ENCODE peak calls at places on chromosomes 4 and X, in five cellular contexts. One of them, this sample, is unnamed.

GRCh38 chr4:26583538-26583864 is 383 bp upstream of the TBC1D19 start:
- DNase-seq in PC-9: no peak
- DNase-seq in fibroblast of mammary gland: no peak
- DNase-seq in fibroblast of lung: no peak
- DNase-seq in body of pancreas: no peak
- DNase-seq in this sample: no peak

GRCh38 chr4:81466841-81467671 is 4.7 kb downstream of the RASGEF1B start:
- DNase-seq in fibroblast of lung: peak
- DNase-seq in body of pancreas: peak
- DNase-seq in PC-9: peak
- DNase-seq in fibroblast of mammary gland: peak
- DNase-seq in this sample: peak

GRCh38 chrX:56600141-56600540 is 36.7 kb downstream of the UBQLN2 start:
- DNase-seq in fibroblast of lung: peak
- DNase-seq in body of pancreas: no peak
- DNase-seq in PC-9: no peak
- DNase-seq in fibroblast of mammary gland: peak
- DNase-seq in this sample: no peak

GRCh38 chrX:37905436-37906147 is 58.2 kb upstream of the DYNLT3 start:
- DNase-seq in fibroblast of lung: peak
- DNase-seq in body of pancreas: peak
- DNase-seq in fibroblast of mammary gland: peak
- DNase-seq in PC-9: no peak
- DNase-seq in this sample: no peak

GRCh38 chr4:186500721-186501304 is 54.6 kb downstream of the MTNR1A start:
- DNase-seq in fibroblast of mammary gland: no peak
- DNase-seq in body of pancreas: no peak
- DNase-seq in PC-9: no peak
- DNase-seq in fibroblast of lung: no peak
- DNase-seq in this sample: no peak

GRCh38 chr4:184756399-184756798 is 22.5 kb upstream of the CENPU start:
- DNase-seq in fibroblast of lung: peak
- DNase-seq in body of pancreas: no peak
- DNase-seq in fibroblast of mammary gland: peak
- DNase-seq in PC-9: no peak
- DNase-seq in this sample: no peak

GRCh38 chr4:91840359-91840758 is 463.4 kb upstream of the GRID2 start:
- DNase-seq in fibroblast of lung: no peak
- DNase-seq in fibroblast of mammary gland: no peak
- DNase-seq in PC-9: no peak
- DNase-seq in body of pancreas: no peak
- DNase-seq in this sample: peak

GRCh38 chrX:96569034-96569433 is 115.6 kb upstream of the DIAPH2 start:
- DNase-seq in PC-9: no peak
- DNase-seq in fibroblast of mammary gland: no peak
- DNase-seq in fibroblast of lung: no peak
- DNase-seq in body of pancreas: no peak
- DNase-seq in this sample: no peak

GRCh38 chr4:40750461-40751258 is 905 bp downstream of the NSUN7 start:
- DNase-seq in fibroblast of mammary gland: no peak
- DNase-seq in fibroblast of lung: peak
- DNase-seq in body of pancreas: peak
- DNase-seq in PC-9: peak
- DNase-seq in this sample: no peak

GRCh38 chr4:3044812-3045499 is 29.4 kb downstream of the HTT-AS start:
- DNase-seq in fibroblast of lung: no peak
- DNase-seq in fibroblast of mammary gland: no peak
- DNase-seq in PC-9: no peak
- DNase-seq in body of pancreas: no peak
- DNase-seq in this sample: no peak

GRCh38 chr4:130288576-130288975 is 1192.6 kb downstream of the C4orf33 start:
- DNase-seq in fibroblast of mammary gland: peak
- DNase-seq in PC-9: no peak
- DNase-seq in fibroblast of lung: no peak
- DNase-seq in body of pancreas: no peak
- DNase-seq in this sample: no peak

GRCh38 chr4:89204624-89205023 is 93.3 kb downstream of the TIGD2 start:
- DNase-seq in fibroblast of lung: peak
- DNase-seq in body of pancreas: no peak
- DNase-seq in fibroblast of mammary gland: peak
- DNase-seq in PC-9: no peak
- DNase-seq in this sample: peak

GRCh38 chr4:96102541-96103018 is 262.7 kb downstream of the PDHA2 start:
- DNase-seq in PC-9: no peak
- DNase-seq in fibroblast of lung: peak
- DNase-seq in body of pancreas: no peak
- DNase-seq in fibroblast of mammary gland: peak
- DNase-seq in this sample: no peak

GRCh38 chrX:119477812-119478232 is 9.6 kb downstream of the SLC25A5 start:
- DNase-seq in PC-9: peak
- DNase-seq in body of pancreas: peak
- DNase-seq in fibroblast of mammary gland: peak
- DNase-seq in fibroblast of lung: peak
- DNase-seq in this sample: no peak

GRCh38 chrX:35726176-35726575 is 72.0 kb upstream of the MAGEB16 start:
- DNase-seq in PC-9: no peak
- DNase-seq in fibroblast of mammary gland: peak
- DNase-seq in fibroblast of lung: peak
- DNase-seq in body of pancreas: peak
- DNase-seq in this sample: peak

GRCh38 chr4:150402968-150403367 is 179.0 kb upstream of the MAB21L2 start:
- DNase-seq in fibroblast of lung: peak
- DNase-seq in fibroblast of mammary gland: no peak
- DNase-seq in PC-9: no peak
- DNase-seq in body of pancreas: peak
- DNase-seq in this sample: no peak

GRCh38 chr4:174702974-174703478 is 126.0 kb downstream of the GLRA3 start:
- DNase-seq in fibroblast of mammary gland: no peak
- DNase-seq in body of pancreas: no peak
- DNase-seq in fibroblast of lung: no peak
- DNase-seq in PC-9: no peak
- DNase-seq in this sample: no peak

GRCh38 chr4:149050840-149051239 is 608.6 kb upstream of the NR3C2 start:
- DNase-seq in body of pancreas: no peak
- DNase-seq in fibroblast of mammary gland: no peak
- DNase-seq in PC-9: no peak
- DNase-seq in fibroblast of lung: no peak
- DNase-seq in this sample: no peak

GRCh38 chrX:150913511-150913910 is 15.0 kb upstream of the CD99L2 start:
- DNase-seq in fibroblast of mammary gland: peak
- DNase-seq in PC-9: no peak
- DNase-seq in fibroblast of lung: peak
- DNase-seq in body of pancreas: no peak
- DNase-seq in this sample: no peak

GRCh38 chr4:121597346-121597934 is 99.3 kb downstream of the ANXA5 start:
- DNase-seq in PC-9: no peak
- DNase-seq in fibroblast of mammary gland: peak
- DNase-seq in body of pancreas: no peak
- DNase-seq in fibroblast of lung: no peak
- DNase-seq in this sample: no peak

GRCh38 chrX:146278381-146278780 is 460.8 kb downstream of the SLITRK2 start:
- DNase-seq in body of pancreas: no peak
- DNase-seq in fibroblast of lung: no peak
- DNase-seq in fibroblast of mammary gland: no peak
- DNase-seq in PC-9: no peak
- DNase-seq in this sample: no peak

GRCh38 chrX:153739754-153740486 is 15.3 kb downstream of the ABCD1 start:
- DNase-seq in PC-9: no peak
- DNase-seq in fibroblast of lung: no peak
- DNase-seq in fibroblast of mammary gland: no peak
- DNase-seq in body of pancreas: no peak
- DNase-seq in this sample: no peak

GRCh38 chrX:108199691-108200090 is 108.1 kb downstream of the ATG4A start:
- DNase-seq in PC-9: peak
- DNase-seq in fibroblast of lung: peak
- DNase-seq in body of pancreas: no peak
- DNase-seq in fibroblast of mammary gland: peak
- DNase-seq in this sample: peak

GRCh38 chrX:2498781-2499302 is 1.9 kb downstream of the DHRSX start:
- DNase-seq in PC-9: no peak
- DNase-seq in body of pancreas: no peak
- DNase-seq in fibroblast of lung: peak
- DNase-seq in fibroblast of mammary gland: peak
- DNase-seq in this sample: no peak

GRCh38 chrX:2499507-2499906 is 1.3 kb downstream of the DHRSX start:
- DNase-seq in body of pancreas: no peak
- DNase-seq in fibroblast of mammary gland: no peak
- DNase-seq in PC-9: no peak
- DNase-seq in fibroblast of lung: no peak
- DNase-seq in this sample: no peak

GRCh38 chrX:2500681-2501151 is at the start of the genes DHRSX and ZBED1:
- DNase-seq in PC-9: no peak
- DNase-seq in fibroblast of lung: peak
- DNase-seq in body of pancreas: no peak
- DNase-seq in fibroblast of mammary gland: no peak
- DNase-seq in this sample: no peak

GRCh38 chrX:2500091-2500680 is 590 bp downstream of the DHRSX start:
- DNase-seq in fibroblast of mammary gland: peak
- DNase-seq in fibroblast of lung: peak
- DNase-seq in body of pancreas: no peak
- DNase-seq in PC-9: no peak
- DNase-seq in this sample: no peak

GRCh38 chrX:2497961-2498780 is 2.6 kb downstream of the DHRSX start:
- DNase-seq in fibroblast of mammary gland: peak
- DNase-seq in fibroblast of lung: peak
- DNase-seq in PC-9: no peak
- DNase-seq in body of pancreas: peak
- DNase-seq in this sample: no peak
- H3K4me3 ChIP-seq in fibroblast of mammary gland: peak
- H3K4me3 ChIP-seq in fibroblast of lung: peak
- H3K4me3 ChIP-seq in PC-9: no peak
- H3K4me3 ChIP-seq in body of pancreas: no peak
- H3K4me3 ChIP-seq in this sample: peak

DNA sequence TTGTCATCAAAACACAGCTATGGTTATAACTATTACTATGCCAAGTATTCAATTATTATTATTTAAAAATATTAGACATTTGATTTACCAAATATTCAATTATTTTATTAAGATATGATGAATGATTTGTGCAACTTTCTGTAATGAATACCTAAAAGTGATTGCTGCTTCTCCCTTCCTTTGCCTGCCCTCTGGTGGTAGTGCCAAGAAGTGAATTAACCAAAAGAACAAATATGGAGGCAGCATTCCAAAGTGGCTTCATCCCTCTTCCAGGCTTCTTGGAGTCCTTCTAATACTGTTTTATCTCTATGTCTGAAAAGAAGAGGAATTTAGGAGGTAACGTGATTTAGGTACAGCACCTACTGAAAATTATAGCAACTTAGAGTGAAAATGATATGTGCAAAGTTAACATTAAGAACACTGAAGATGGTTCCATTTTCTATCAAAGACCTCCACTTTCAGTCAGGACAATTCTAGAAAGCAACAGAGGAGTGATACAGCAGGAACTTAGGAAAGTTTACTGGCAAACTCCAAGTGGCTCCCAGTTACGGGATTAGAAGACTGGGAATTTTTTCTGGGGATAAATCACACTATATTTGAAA is 43.0 kb downstream of the ENPEP start:
- DNase-seq in PC-9: no peak
- DNase-seq in fibroblast of mammary gland: peak
- DNase-seq in fibroblast of lung: peak
- DNase-seq in body of pancreas: peak
- DNase-seq in this sample: no peak
- TF ChIP-seq CTCF in PC-9: peak
- TF ChIP-seq CTCF in fibroblast of mammary gland: peak
- TF ChIP-seq CTCF in fibroblast of lung: peak
- TF ChIP-seq CTCF in body of pancreas: peak
- TF ChIP-seq CTCF in this sample: peak

GRCh38 chr4:103915224-103915869 is 195.6 kb upstream of the TACR3 start:
- DNase-seq in body of pancreas: no peak
- DNase-seq in fibroblast of mammary gland: peak
- DNase-seq in PC-9: no peak
- DNase-seq in fibroblast of lung: peak
- DNase-seq in this sample: no peak

GRCh38 chr4:103923551-103923950 is 203.8 kb upstream of the TACR3 start:
- DNase-seq in PC-9: no peak
- DNase-seq in fibroblast of lung: no peak
- DNase-seq in body of pancreas: no peak
- DNase-seq in fibroblast of mammary gland: no peak
- DNase-seq in this sample: no peak

DNA sequence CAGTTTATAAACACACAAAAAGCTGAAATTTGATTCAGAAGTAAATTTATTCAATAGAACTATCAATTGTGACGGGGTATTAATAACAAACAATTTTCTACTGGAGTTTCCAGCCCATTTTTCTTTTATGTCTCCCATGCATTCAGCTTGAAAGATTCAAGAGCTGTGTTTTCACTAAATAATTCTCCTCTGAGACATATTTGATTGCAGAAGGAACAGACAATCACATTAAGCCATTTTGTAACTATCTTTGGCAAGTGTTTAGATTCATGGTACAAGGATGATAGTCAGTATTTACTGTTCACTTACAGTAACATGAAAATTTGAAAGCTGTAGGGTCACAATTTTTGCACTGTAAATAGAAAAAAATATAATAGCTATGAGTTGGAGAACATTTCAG is 198.4 kb upstream of the TACR3 start:
- DNase-seq in fibroblast of mammary gland: no peak
- DNase-seq in PC-9: no peak
- DNase-seq in body of pancreas: no peak
- DNase-seq in fibroblast of lung: no peak
- DNase-seq in this sample: no peak
- H3K4me3 ChIP-seq in fibroblast of mammary gland: no peak
- H3K4me3 ChIP-seq in PC-9: no peak
- H3K4me3 ChIP-seq in body of pancreas: no peak
- H3K4me3 ChIP-seq in fibroblast of lung: no peak
- H3K4me3 ChIP-seq in this sample: no peak

DNA sequence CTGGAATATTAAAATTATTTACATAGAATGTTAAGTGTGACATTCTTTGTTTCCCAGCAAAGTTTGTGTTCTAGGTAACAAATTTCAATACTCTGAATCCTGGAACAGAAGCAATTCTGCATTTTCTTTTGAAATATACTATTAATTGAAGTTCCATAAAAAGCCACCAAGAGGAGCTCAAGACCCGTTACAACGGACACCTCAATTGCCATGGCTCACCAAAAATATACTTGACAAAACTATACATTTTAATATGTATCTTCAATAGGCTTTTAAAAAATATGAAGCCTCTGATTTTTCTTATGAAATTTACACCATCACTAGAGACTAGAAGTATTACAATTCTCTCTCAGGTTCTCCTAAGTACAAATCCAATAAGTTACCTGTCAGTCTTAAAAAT is 111.4 kb downstream of the NYX start:
- DNase-seq in PC-9: no peak
- DNase-seq in fibroblast of lung: peak
- DNase-seq in fibroblast of mammary gland: peak
- DNase-seq in body of pancreas: no peak
- DNase-seq in this sample: no peak
- TF ChIP-seq CTCF in PC-9: peak
- TF ChIP-seq CTCF in fibroblast of lung: peak
- TF ChIP-seq CTCF in fibroblast of mammary gland: peak
- TF ChIP-seq CTCF in body of pancreas: no peak
- TF ChIP-seq CTCF in this sample: peak

This sample was measured in LNCaP clone FGC.